ENCODE peak calls at places on chromosomes 3 and 15, in five cellular contexts. One of them, this sample, is unnamed.

GRCh38 chr3:64399205-64399800 is 174.0 kb upstream of the PRICKLE2 start:
- DNase-seq in BE2C: peak; percentile 44
- DNase-seq in H9: peak; percentile 48
- DNase-seq in prostate gland: peak; percentile 46
- DNase-seq in PC-3: peak; percentile 62
- DNase-seq in this sample: peak; percentile 78

GRCh38 chr3:184332370-184333090 is 4.9 kb upstream of the FAM131A start:
- DNase-seq in H9: no peak
- DNase-seq in BE2C: no peak
- DNase-seq in prostate gland: no peak
- DNase-seq in PC-3: peak; percentile 94
- DNase-seq in this sample: peak; percentile 83

GRCh38 chr15:65862682-65863081 is 6.6 kb upstream of the RAB11A start:
- DNase-seq in H9: peak; percentile 95
- DNase-seq in BE2C: peak; percentile 86
- DNase-seq in PC-3: peak; percentile 64
- DNase-seq in prostate gland: no peak
- DNase-seq in this sample: peak; percentile 62

GRCh38 chr3:13254028-13254951 is 165.8 kb downstream of the NUP210 start:
- DNase-seq in prostate gland: no peak
- DNase-seq in BE2C: no peak
- DNase-seq in H9: no peak
- DNase-seq in PC-3: no peak
- DNase-seq in this sample: no peak

GRCh38 chr3:39401983-39402382 is 4.5 kb upstream of the RPSA start:
- DNase-seq in prostate gland: no peak
- DNase-seq in PC-3: no peak
- DNase-seq in H9: no peak
- DNase-seq in BE2C: no peak
- DNase-seq in this sample: no peak

GRCh38 chr15:75921732-75922703 is 18.3 kb downstream of the FBXO22 start:
- DNase-seq in PC-3: peak; percentile 50
- DNase-seq in H9: no peak
- DNase-seq in BE2C: peak; percentile 65
- DNase-seq in prostate gland: no peak
- DNase-seq in this sample: peak; percentile 96

GRCh38 chr15:63892794-63893441 is 59.2 kb upstream of the HERC1 start:
- DNase-seq in BE2C: no peak
- DNase-seq in H9: no peak
- DNase-seq in PC-3: no peak
- DNase-seq in prostate gland: no peak
- DNase-seq in this sample: no peak

GRCh38 chr15:44009056-44009455 is 182.3 kb downstream of the WDR76 start:
- DNase-seq in PC-3: peak; percentile 86
- DNase-seq in H9: no peak
- DNase-seq in prostate gland: no peak
- DNase-seq in BE2C: no peak
- DNase-seq in this sample: peak; percentile 57

GRCh38 chr3:816605-817004 is 276.2 kb upstream of the CNTN6 start:
- DNase-seq in prostate gland: no peak
- DNase-seq in BE2C: no peak
- DNase-seq in PC-3: no peak
- DNase-seq in H9: no peak
- DNase-seq in this sample: no peak

GRCh38 chr15:60546764-60547163 is 67.8 kb upstream of the ICE2 start:
- DNase-seq in prostate gland: no peak
- DNase-seq in H9: no peak
- DNase-seq in BE2C: no peak
- DNase-seq in PC-3: no peak
- DNase-seq in this sample: no peak

GRCh38 chr15:38251726-38252480 is 733 bp upstream of the SPRED1 start:
- DNase-seq in prostate gland: peak; percentile 86
- DNase-seq in H9: peak; percentile 95
- DNase-seq in PC-3: peak; percentile 95
- DNase-seq in BE2C: peak; percentile 96
- DNase-seq in this sample: peak; percentile 96
- TF ChIP-seq CTCF in prostate gland: no peak
- TF ChIP-seq CTCF in H9: no peak
- TF ChIP-seq CTCF in PC-3: no peak
- TF ChIP-seq CTCF in BE2C: no peak
- TF ChIP-seq CTCF in this sample: no peak

GRCh38 chr15:80878242-80878866 is 99.2 kb downstream of the CEMIP start:
- DNase-seq in PC-3: no peak
- DNase-seq in prostate gland: no peak
- DNase-seq in BE2C: no peak
- DNase-seq in H9: no peak
- DNase-seq in this sample: no peak
- TF ChIP-seq CTCF in PC-3: no peak
- TF ChIP-seq CTCF in prostate gland: no peak
- TF ChIP-seq CTCF in BE2C: no peak
- TF ChIP-seq CTCF in H9: no peak
- TF ChIP-seq CTCF in this sample: no peak

GRCh38 chr3:171753665-171754408 is 56.4 kb downstream of the PLD1 start:
- DNase-seq in BE2C: no peak
- DNase-seq in H9: no peak
- DNase-seq in prostate gland: no peak
- DNase-seq in PC-3: no peak
- DNase-seq in this sample: peak; percentile 57
- TF ChIP-seq CTCF in BE2C: no peak
- TF ChIP-seq CTCF in H9: no peak
- TF ChIP-seq CTCF in prostate gland: no peak
- TF ChIP-seq CTCF in PC-3: no peak
- TF ChIP-seq CTCF in this sample: no peak

GRCh38 chr15:85296615-85297402 is 83.6 kb upstream of the AKAP13 start:
- DNase-seq in PC-3: peak; percentile 87
- DNase-seq in H9: peak; percentile 59
- DNase-seq in prostate gland: peak; percentile 76
- DNase-seq in BE2C: peak; percentile 72
- DNase-seq in this sample: peak; percentile 83
- TF ChIP-seq CTCF in PC-3: peak; percentile 78
- TF ChIP-seq CTCF in H9: peak; percentile 72
- TF ChIP-seq CTCF in prostate gland: peak; percentile 86
- TF ChIP-seq CTCF in BE2C: peak; percentile 88
- TF ChIP-seq CTCF in this sample: peak; percentile 65

GRCh38 chr3:131147534-131147933 is 120.9 kb downstream of the NEK11 start:
- DNase-seq in PC-3: no peak
- DNase-seq in prostate gland: no peak
- DNase-seq in H9: no peak
- DNase-seq in BE2C: no peak
- DNase-seq in this sample: no peak

GRCh38 chr3:131141770-131142169 is 115.1 kb downstream of the NEK11 start:
- DNase-seq in H9: no peak
- DNase-seq in BE2C: no peak
- DNase-seq in prostate gland: no peak
- DNase-seq in PC-3: no peak
- DNase-seq in this sample: no peak

GRCh38 chr3:131140891-131141290 is 114.2 kb downstream of the NEK11 start:
- DNase-seq in H9: no peak
- DNase-seq in prostate gland: no peak
- DNase-seq in PC-3: no peak
- DNase-seq in BE2C: no peak
- DNase-seq in this sample: no peak

GRCh38 chr3:131143802-131144201 is 117.1 kb downstream of the NEK11 start:
- DNase-seq in BE2C: no peak
- DNase-seq in prostate gland: no peak
- DNase-seq in PC-3: no peak
- DNase-seq in H9: no peak
- DNase-seq in this sample: no peak

GRCh38 chr3:131142580-131142979 is 115.9 kb downstream of the NEK11 start:
- DNase-seq in BE2C: no peak
- DNase-seq in H9: no peak
- DNase-seq in prostate gland: no peak
- DNase-seq in PC-3: peak; percentile 35
- DNase-seq in this sample: no peak
- TF ChIP-seq CTCF in BE2C: peak; percentile 23
- TF ChIP-seq CTCF in H9: no peak
- TF ChIP-seq CTCF in prostate gland: no peak
- TF ChIP-seq CTCF in PC-3: peak; percentile 51
- TF ChIP-seq CTCF in this sample: no peak

GRCh38 chr3:57646723-57647122 is 46.2 kb downstream of the DENND6A start:
- DNase-seq in PC-3: peak; percentile 49
- DNase-seq in BE2C: no peak
- DNase-seq in prostate gland: peak; percentile 10
- DNase-seq in H9: no peak
- DNase-seq in this sample: peak; percentile 36
- TF ChIP-seq CTCF in PC-3: peak; percentile 58
- TF ChIP-seq CTCF in BE2C: no peak
- TF ChIP-seq CTCF in prostate gland: no peak
- TF ChIP-seq CTCF in H9: no peak
- TF ChIP-seq CTCF in this sample: peak; percentile 23

GRCh38 chr3:192237992-192238608 is 489.2 kb downstream of the FGF12 start:
- DNase-seq in PC-3: no peak
- DNase-seq in prostate gland: no peak
- DNase-seq in H9: peak; percentile 39
- DNase-seq in BE2C: no peak
- DNase-seq in this sample: no peak
- TF ChIP-seq CTCF in PC-3: peak; percentile 25
- TF ChIP-seq CTCF in prostate gland: no peak
- TF ChIP-seq CTCF in H9: peak; percentile 66
- TF ChIP-seq CTCF in BE2C: no peak
- TF ChIP-seq CTCF in this sample: no peak

GRCh38 chr15:57655809-57656208 is 50.7 kb upstream of the POLR2M start:
- DNase-seq in PC-3: no peak
- DNase-seq in prostate gland: no peak
- DNase-seq in BE2C: no peak
- DNase-seq in H9: no peak
- DNase-seq in this sample: no peak
- TF ChIP-seq CTCF in PC-3: peak; percentile 18
- TF ChIP-seq CTCF in prostate gland: no peak
- TF ChIP-seq CTCF in BE2C: peak; percentile 4
- TF ChIP-seq CTCF in H9: peak; percentile 33
- TF ChIP-seq CTCF in this sample: no peak

GRCh38 chr3:71210257-71211002 is 373.1 kb downstream of the FOXP1 start:
- DNase-seq in PC-3: no peak
- DNase-seq in prostate gland: no peak
- DNase-seq in BE2C: no peak
- DNase-seq in H9: no peak
- DNase-seq in this sample: peak; percentile 82
- TF ChIP-seq CTCF in PC-3: no peak
- TF ChIP-seq CTCF in prostate gland: no peak
- TF ChIP-seq CTCF in BE2C: no peak
- TF ChIP-seq CTCF in H9: no peak
- TF ChIP-seq CTCF in this sample: no peak

GRCh38 chr15:91270747-91271146 is 170.7 kb downstream of the SV2B start:
- DNase-seq in H9: no peak
- DNase-seq in BE2C: no peak
- DNase-seq in PC-3: no peak
- DNase-seq in prostate gland: no peak
- DNase-seq in this sample: no peak

GRCh38 chr15:91265431-91265940 is 165.4 kb downstream of the SV2B start:
- DNase-seq in PC-3: no peak
- DNase-seq in prostate gland: no peak
- DNase-seq in BE2C: no peak
- DNase-seq in H9: no peak
- DNase-seq in this sample: no peak

GRCh38 chr15:91264651-91265351 is 164.7 kb downstream of the SV2B start:
- DNase-seq in H9: no peak
- DNase-seq in prostate gland: no peak
- DNase-seq in BE2C: no peak
- DNase-seq in PC-3: no peak
- DNase-seq in this sample: no peak

GRCh38 chr15:91271565-91272153 is 171.6 kb downstream of the SV2B start:
- DNase-seq in prostate gland: peak; percentile 49
- DNase-seq in PC-3: peak; percentile 82
- DNase-seq in H9: peak; percentile 45
- DNase-seq in BE2C: peak; percentile 45
- DNase-seq in this sample: peak; percentile 69

GRCh38 chr15:91268510-91268909 is 168.5 kb downstream of the SV2B start:
- DNase-seq in BE2C: peak; percentile 39
- DNase-seq in PC-3: no peak
- DNase-seq in H9: peak; percentile 64
- DNase-seq in prostate gland: no peak
- DNase-seq in this sample: no peak
- TF ChIP-seq CTCF in BE2C: peak; percentile 64
- TF ChIP-seq CTCF in PC-3: peak; percentile 44
- TF ChIP-seq CTCF in H9: peak; percentile 71
- TF ChIP-seq CTCF in prostate gland: no peak
- TF ChIP-seq CTCF in this sample: peak; percentile 17

This sample was measured in MCF 10A.